ENCODE peak calls at places on chromosome 21, in eight cellular contexts. F is NCI-H460, Z is AG04449, R is astrocyte, G is Caki2, S is NCI-H1092 treated with DMSO at 0.1 percent for 48 hours, U is tibial artery, K is GM12891. P is an unnamed sample.

GRCh38 chr21:21163904-21164303 is 165.7 kb downstream of the NCAM2 start:
- DNase-seq in S (peak), G (peak), K (peak), F (peak), Z (peak), U (no peak), R (peak), P (peak)

GRCh38 chr21:45246535-45247320 is 41.0 kb downstream of the POFUT2 start:
- DNase-seq in S (no peak), K (no peak), F (no peak), G (no peak), U (no peak), R (no peak), Z (no peak), P (no peak)

GRCh38 chr21:17667256-17667655 is 54.6 kb upstream of the BTG3 start:
- DNase-seq in U (no peak), K (no peak), G (no peak), R (no peak), S (no peak), Z (no peak), F (no peak), P (peak)

GRCh38 chr21:41640756-41641509 is 125.9 kb downstream of the RIPK4 start:
- DNase-seq in G (no peak), F (no peak), S (no peak), Z (no peak), U (peak), R (peak), K (no peak), P (no peak)

GRCh38 chr21:39347537-39347936 is 1.4 kb downstream of the HMGN1 start:
- DNase-seq in Z (no peak), S (no peak), U (no peak), K (no peak), G (no peak), F (no peak), R (no peak), P (no peak)

GRCh38 chr21:46425061-46425460 is 33.6 kb upstream of the DIP2A start:
- DNase-seq in F (no peak), G (no peak), K (no peak), U (no peak), Z (no peak), R (no peak), S (peak), P (no peak)

GRCh38 chr21:41786521-41786987 is 19.7 kb upstream of the RIPK4 start:
- DNase-seq in F (no peak), Z (peak), S (no peak), G (peak), R (peak), U (no peak), K (no peak), P (peak)

GRCh38 chr21:46509760-46510159 is 51.1 kb downstream of the DIP2A start:
- DNase-seq in F (peak), K (no peak), Z (no peak), U (no peak), S (no peak), G (no peak), R (no peak), P (peak)

GRCh38 chr21:31363720-31364119 is 19.7 kb upstream of the TIAM1 start:
- DNase-seq in R (peak), U (no peak), K (no peak), S (no peak), F (no peak), G (no peak), Z (no peak), P (no peak)

GRCh38 chr21:35603471-35603870 is 456.9 kb downstream of the SETD4 start:
- DNase-seq in U (no peak), F (no peak), K (no peak), R (no peak), Z (no peak), G (no peak), S (peak), P (no peak)

GRCh38 chr21:38295997-38296764 is 39.4 kb downstream of the KCNJ15 start:
- DNase-seq in G (no peak), S (no peak), R (no peak), U (no peak), K (no peak), F (no peak), Z (no peak), P (no peak)

GRCh38 chr21:31530918-31531705 is 128.4 kb upstream of the SOD1 start:
- DNase-seq in U (no peak), G (no peak), S (peak), Z (no peak), K (no peak), R (no peak), F (no peak), P (peak)

P was measured in LoVo.